ENCODE peak calls at places on chromosomes 13 and 19, in eight cellular contexts. N is EH; Z is anterior cingulate cortex; E is activated T-cell treated with anti-CD3 and anti-CD28 coated beads for 48 hours; I is activated effector memory CD4-positive, alpha-beta T cell treated with anti-CD3 and anti-CD28 coated beads, Interleukin-2, amount 50 U/mL, for 16 hours; W is activated naive CD8-positive, alpha-beta T cell treated with anti-CD3 and anti-CD28 coated beads for 36 hours; Q is T-helper 1 cell; Y is vagina. A is an unnamed sample.

GRCh38 chr13:73138276-73138950 is 79.6 kb downstream of the KLF5 start:
- DNase-seq in Q (no peak), Z (no peak), N (peak; percentile 80), W (no peak), Y (no peak), I (no peak), E (no peak), A (no peak)

GRCh38 chr13:100208596-100208995 is 119.7 kb downstream of the PCCA start:
- DNase-seq in Y (no peak), Q (no peak), E (no peak), W (no peak), N (peak; percentile 27), Z (no peak), I (no peak), A (no peak)

GRCh38 chr19:409006-409514 is at the start of gene C2CD4C:
- DNase-seq in Y (no peak), Z (peak; percentile 47), I (peak; percentile 70), W (peak; percentile 40), N (no peak), E (no peak), Q (no peak), A (no peak)

GRCh38 chr19:27676334-27676733 is 1536.6 kb downstream of the UQCRFS1 start:
- DNase-seq in E (no peak), W (no peak), N (no peak), Z (no peak), Y (peak; percentile 29), I (no peak), Q (no peak), A (no peak)

GRCh38 chr13:40613192-40613818 is 53.1 kb downstream of the FOXO1 start:
- DNase-seq in N (no peak), Z (no peak), I (peak; percentile 77), W (peak; percentile 54), Q (peak; percentile 32), E (peak; percentile 36), Y (no peak), A (no peak)

GRCh38 chr13:98142427-98143156 is at the start of gene FARP1:
- DNase-seq in Q (no peak), W (peak; percentile 66), E (peak; percentile 47), N (peak; percentile 79), Y (no peak), I (peak; percentile 69), Z (peak; percentile 51), A (no peak)

GRCh38 chr13:36814465-36814864 is 4.6 kb upstream of the RFXAP start:
- DNase-seq in N (peak; percentile 4), Z (no peak), I (no peak), W (no peak), Q (no peak), Y (no peak), E (no peak), A (no peak)

GRCh38 chr13:40644838-40645620 is 21.4 kb downstream of the FOXO1 start:
- DNase-seq in I (no peak), E (no peak), N (no peak), Q (no peak), Z (no peak), W (no peak), Y (no peak), A (no peak)

GRCh38 chr13:29543230-29544215 is 52.0 kb downstream of the SLC7A1 start:
- DNase-seq in I (peak; percentile 70), W (peak; percentile 71), Y (no peak), N (peak; percentile 74), Z (no peak), E (peak; percentile 64), Q (no peak), A (no peak)

GRCh38 chr13:36706755-36707154 is 32.9 kb downstream of the SERTM1 start:
- DNase-seq in Z (no peak), E (no peak), N (peak; percentile 82), W (no peak), I (no peak), Q (no peak), Y (no peak), A (no peak)

GRCh38 chr13:46479691-46480090 is 73.3 kb upstream of the LRCH1 start:
- DNase-seq in E (no peak), Q (no peak), I (no peak), Z (no peak), N (no peak), W (no peak), Y (no peak), A (no peak)

GRCh38 chr19:45863840-45864628 is at the start of gene FOXA3:
- DNase-seq in Z (peak; percentile 20), Y (peak; percentile 82), E (peak; percentile 69), I (peak; percentile 86), N (peak; percentile 41), Q (peak; percentile 62), W (peak; percentile 78), A (no peak)

GRCh38 chr19:19329199-19329598 is 8.6 kb downstream of the MAU2 start:
- DNase-seq in E (no peak), N (no peak), Y (no peak), W (no peak), Q (no peak), Z (no peak), I (no peak), A (no peak)

GRCh38 chr19:23309926-23310325 is 59.7 kb upstream of the ZNF724 start:
- DNase-seq in Z (no peak), N (no peak), W (no peak), Y (no peak), I (no peak), Q (no peak), E (no peak), A (no peak)

GRCh38 chr19:29271911-29272310 is 59.0 kb upstream of the UQCRFS1 start:
- DNase-seq in Z (no peak), E (no peak), Y (no peak), Q (no peak), I (no peak), W (no peak), N (no peak), A (no peak)

GRCh38 chr19:43555185-43555770 is 20.0 kb downstream of the XRCC1 start:
- DNase-seq in Z (peak; percentile 50), Q (peak; percentile 64), Y (no peak), W (peak; percentile 74), N (peak; percentile 73), I (peak; percentile 92), E (peak; percentile 68), A (no peak)

GRCh38 chr13:48232420-48233096 is 448 bp upstream of the ITM2B start:
- DNase-seq in N (peak; percentile 31), Z (no peak), I (no peak), E (no peak), Y (peak; percentile 94), Q (no peak), W (no peak), A (no peak)

GRCh38 chr19:27720155-27720554 is 1492.8 kb downstream of the UQCRFS1 start:
- DNase-seq in Q (no peak), I (no peak), N (no peak), Z (no peak), E (no peak), Y (peak; percentile 37), W (no peak), A (no peak)

GRCh38 chr19:31496076-31496475 is 146.8 kb upstream of the TSHZ3 start:
- DNase-seq in Y (no peak), W (no peak), E (no peak), N (no peak), Z (no peak), Q (no peak), I (no peak), A (no peak)

GRCh38 chr13:71522976-71523517 is 344.0 kb downstream of the DACH1 start:
- DNase-seq in I (no peak), Q (no peak), E (no peak), N (no peak), Z (no peak), W (no peak), Y (no peak), A (peak; percentile 85)

GRCh38 chr19:341386-342127 is 3.0 kb downstream of the MIER2 start:
- DNase-seq in I (no peak), Q (no peak), Z (no peak), Y (peak; percentile 49), W (no peak), N (no peak), E (no peak), A (no peak)

GRCh38 chr19:3358919-3359849 is 7.2 kb upstream of the NFIC start:
- DNase-seq in N (peak; percentile 66), Q (peak; percentile 72), I (peak; percentile 89), E (peak; percentile 43), Y (peak; percentile 89), W (peak; percentile 73), Z (peak; percentile 70), A (no peak)

GRCh38 chr19:2202366-2202765 is 33.8 kb downstream of the PLEKHJ1 start:
- DNase-seq in N (no peak), W (no peak), Y (no peak), I (no peak), Z (no peak), E (no peak), Q (no peak), A (no peak)

GRCh38 chr13:21458457-21458815 is 667 bp downstream of the ZDHHC20 start:
- DNase-seq in N (peak; percentile 22), Q (peak; percentile 18), Z (peak; percentile 25), W (peak; percentile 62), E (peak; percentile 39), Y (no peak), I (peak; percentile 82), A (peak; percentile 31)

GRCh38 chr13:46388846-46389245 is 1.8 kb upstream of the RUBCNL start:
- DNase-seq in E (no peak), I (no peak), W (no peak), N (no peak), Z (no peak), Q (no peak), Y (no peak), A (no peak)

GRCh38 chr13:74450525-74450845 is 316.3 kb upstream of the KLF12 start:
- DNase-seq in Q (no peak), E (no peak), I (no peak), N (no peak), Z (no peak), W (no peak), Y (no peak), A (no peak)

GRCh38 chr13:101942038-101942437 is 459.8 kb downstream of the FGF14 start:
- DNase-seq in W (no peak), Z (no peak), E (no peak), I (no peak), N (peak; percentile 19), Q (no peak), Y (no peak), A (no peak)

GRCh38 chr19:4363571-4364304 is 20.4 kb downstream of the MPND start:
- DNase-seq in Y (no peak), N (no peak), E (no peak), W (no peak), I (no peak), Z (no peak), Q (no peak), A (no peak)

GRCh38 chr19:1026189-1027019 is at the start of gene CNN2:
- DNase-seq in Y (no peak), N (peak; percentile 85), I (peak; percentile 91), Z (peak; percentile 36), Q (peak; percentile 64), E (peak; percentile 70), W (peak; percentile 81), A (no peak)

A was measured in NCI-H524 treated with DMSO at 0.1 percent for 48 hours.